ENCODE peak calls at places on chromosomes 16 and 17, in six cellular contexts. X, H, Y, W, R and Q are unnamed samples.

GRCh38 chr17:50259484-50260324 is 14.6 kb upstream of the TMEM92 start:
- DNase-seq in Y (no peak), W (no peak), H (no peak), X (no peak), R (no peak), Q (no peak)

GRCh38 chr16:4455951-4456350 is 18.5 kb downstream of the NMRAL1 start:
- DNase-seq in W (no peak), R (no peak), X (no peak), Y (no peak), H (no peak), Q (no peak)

GRCh38 chr17:64635647-64636305 is 26.3 kb downstream of the SMURF2 start:
- DNase-seq in R (no peak), H (no peak), W (no peak), Y (no peak), X (no peak), Q (no peak)

GRCh38 chr16:28042856-28043255 is 20.7 kb downstream of the GSG1L start:
- DNase-seq in X (no peak), H (no peak), W (no peak), R (no peak), Y (no peak), Q (no peak)

GRCh38 chr17:77644981-77645380 is 313.5 kb upstream of the TNRC6C start:
- DNase-seq in H (peak; percentile 31), Y (no peak), R (no peak), X (no peak), W (peak; percentile 8), Q (no peak)

GRCh38 chr17:74199306-74200092 is 4.0 kb upstream of the RPL38 start:
- DNase-seq in Y (no peak), R (peak; percentile 87), H (peak; percentile 40), W (peak; percentile 62), X (peak; percentile 14), Q (peak; percentile 82)

GRCh38 chr16:75497558-75497957 is 2.3 kb upstream of the CHST6 start:
- DNase-seq in H (no peak), Y (no peak), R (no peak), X (no peak), W (no peak), Q (no peak)

GRCh38 chr16:3478242-3478925 is 16.9 kb downstream of the C16orf90 start:
- DNase-seq in H (no peak), X (no peak), R (no peak), Y (no peak), W (no peak), Q (no peak)

GRCh38 chr16:89722392-89723278 is 1.3 kb downstream of the ZNF276 start:
- DNase-seq in W (peak; percentile 97), R (no peak), X (no peak), Y (no peak), H (peak; percentile 72), Q (peak; percentile 75)

GRCh38 chr16:29007865-29008593 is 23.2 kb downstream of the LAT start:
- DNase-seq in X (no peak), H (peak; percentile 71), R (no peak), Y (no peak), W (no peak), Q (peak; percentile 54)

GRCh38 chr17:40782450-40782849 is at the start of gene KRT27:
- DNase-seq in R (no peak), X (no peak), Y (no peak), W (no peak), H (no peak), Q (no peak)

GRCh38 chr17:80187493-80187892 is 17.7 kb downstream of the CARD14 start:
- DNase-seq in X (no peak), H (no peak), R (no peak), W (peak; percentile 67), Y (no peak), Q (no peak)

GRCh38 chr16:1965610-1966009 is 984 bp upstream of the RPS2 start:
- DNase-seq in X (no peak), W (peak; percentile 65), Y (no peak), H (no peak), R (no peak), Q (no peak)

GRCh38 chr17:68567581-68567980 is 33.6 kb downstream of the FAM20A start:
- DNase-seq in X (no peak), H (no peak), W (no peak), Y (no peak), R (no peak), Q (no peak)

GRCh38 chr16:54284319-54284930 is 2.2 kb downstream of the IRX3 start:
- DNase-seq in Y (no peak), R (peak; percentile 44), X (no peak), W (no peak), H (no peak), Q (no peak)

GRCh38 chr16:50103764-50104163 is 38.0 kb downstream of the HEATR3 start:
- DNase-seq in Y (no peak), H (no peak), W (no peak), X (no peak), R (no peak), Q (no peak)

GRCh38 chr17:78993241-78993956 is 13.7 kb upstream of the LGALS3BP start:
- DNase-seq in W (peak; percentile 49), X (no peak), H (peak; percentile 38), R (peak; percentile 76), Y (peak; percentile 15), Q (peak; percentile 68)

GRCh38 chr16:77775911-77776909 is 12.2 kb upstream of the VAT1L start:
- DNase-seq in X (no peak), H (no peak), R (no peak), Y (no peak), W (no peak), Q (no peak)

GRCh38 chr16:49510676-49511305 is 137.2 kb downstream of the C16orf78 start:
- DNase-seq in R (no peak), X (no peak), Y (no peak), H (no peak), W (no peak), Q (no peak)

GRCh38 chr17:28365487-28365886 is 488 bp upstream of the SEBOX start:
- DNase-seq in H (no peak), Y (no peak), R (no peak), X (no peak), W (no peak), Q (no peak)

GRCh38 chr16:19118938-19119431 is 5.2 kb downstream of the ITPRIPL2 start:
- DNase-seq in R (no peak), Y (no peak), W (no peak), X (no peak), H (no peak), Q (no peak)

GRCh38 chr16:31196324-31197088 is 6.1 kb downstream of the PYCARD start:
- DNase-seq in W (no peak), H (no peak), X (no peak), Y (no peak), R (no peak), Q (no peak)

GRCh38 chr16:8583712-8584111 is 6.6 kb downstream of the TMEM114 start:
- DNase-seq in R (no peak), W (no peak), Y (no peak), H (no peak), X (no peak), Q (no peak)